ENCODE peak calls at places on chromosomes 12 and 14, in four cellular contexts. X is ELR, Z is NCI-H345, K is left cardiac atrium. H is an unnamed sample.

GRCh38 chr14:72616294-72616693 is 277.6 kb downstream of the DPF3 start:
- DNase-seq in X (no peak), Z (no peak), K (no peak), H (no peak)

GRCh38 chr12:56129210-56129691 is 1.2 kb downstream of the ESYT1 start:
- DNase-seq in X (peak), Z (peak), K (peak), H (peak)

GRCh38 chr12:102343361-102344121 is 136.8 kb downstream of the IGF1 start:
- DNase-seq in X (peak), Z (no peak), K (no peak), H (peak)

GRCh38 chr12:64072946-64073345 is 149.2 kb downstream of the KICS2 start:
- DNase-seq in X (no peak), Z (no peak), K (no peak), H (no peak)

GRCh38 chr12:130201037-130201436 is 38.8 kb downstream of the FZD10 start:
- DNase-seq in X (no peak), Z (no peak), K (no peak), H (no peak)

GRCh38 chr12:131263626-131264025 is 309.9 kb downstream of the ADGRD1 start:
- DNase-seq in X (no peak), Z (no peak), K (no peak), H (no peak)

GRCh38 chr14:103332143-103332919 is 1.7 kb upstream of the EIF5 start:
- DNase-seq in X (no peak), Z (no peak), K (no peak), H (peak)

GRCh38 chr14:20609215-20610001 is 18.2 kb upstream of the RNASE12 start:
- DNase-seq in X (peak), Z (peak), K (peak), H (peak)

GRCh38 chr14:23697689-23698088 is 61.5 kb downstream of the DHRS2 start:
- DNase-seq in X (no peak), Z (no peak), K (no peak), H (no peak)

GRCh38 chr12:115403253-115403652 is 719.3 kb upstream of the TBX3 start:
- DNase-seq in X (no peak), Z (no peak), K (no peak), H (no peak)

GRCh38 chr12:52473738-52474137 is at the start of gene KRT6C:
- DNase-seq in X (no peak), Z (no peak), K (no peak), H (no peak)

GRCh38 chr12:45893240-45893639 is 97.1 kb downstream of the SCAF11 start:
- DNase-seq in X (peak), Z (no peak), K (no peak), H (no peak)

GRCh38 chr12:69105101-69105613 is 134.2 kb upstream of the CPSF6 start:
- DNase-seq in X (no peak), Z (peak), K (no peak), H (no peak)

GRCh38 chr12:101107032-101107763 is 102.8 kb downstream of the SLC5A8 start:
- DNase-seq in X (no peak), Z (no peak), K (no peak), H (no peak)

GRCh38 chr12:3544296-3544965 is 53.4 kb downstream of the PRMT8 start:
- DNase-seq in X (no peak), Z (no peak), K (no peak), H (no peak)

GRCh38 chr14:34365309-34365915 is 96.6 kb downstream of the SPTSSA start:
- DNase-seq in X (peak), Z (no peak), K (no peak), H (no peak)

GRCh38 chr12:94749890-94750289 is 99.5 kb upstream of the TMCC3 start:
- DNase-seq in X (peak), Z (no peak), K (no peak), H (no peak)

GRCh38 chr12:126719886-126720666 is 1546.9 kb upstream of the TMEM132C start:
- DNase-seq in X (no peak), Z (no peak), K (no peak), H (no peak)

GRCh38 chr12:104477812-104478388 is 21.2 kb downstream of the CHST11 start:
- DNase-seq in X (no peak), Z (no peak), K (no peak), H (no peak)

GRCh38 chr12:96094201-96094600 is 58.8 kb upstream of the LTA4H start:
- DNase-seq in X (peak), Z (peak), K (peak), H (peak)

H was measured in ELF-1.